ENCODE peak calls at places on chromosomes 13 and 19, in seven cellular contexts. H, T, O, E, U, N and Q are unnamed samples.

GRCh38 chr13:96223231-96223630 is 133.3 kb downstream of the HS6ST3 start:
- DNase-seq in H (no peak), T (no peak), O (no peak), E (no peak), U (no peak), N (no peak), Q (peak; percentile 10)

GRCh38 chr13:35347679-35348205 is 128.7 kb downstream of the MAB21L1 start:
- DNase-seq in H (no peak), T (peak; percentile 2), O (no peak), E (no peak), U (no peak), N (no peak), Q (no peak)

GRCh38 chr13:40774672-40775071 is 3.7 kb upstream of the MRPS31 start:
- DNase-seq in H (no peak), T (no peak), O (no peak), E (no peak), U (no peak), N (no peak), Q (no peak)

GRCh38 chr19:54521022-54521859 is 18.6 kb downstream of the LAIR2 start:
- DNase-seq in H (no peak), T (no peak), O (no peak), E (no peak), U (no peak), N (no peak), Q (no peak)

GRCh38 chr19:12773571-12773970 is 1.8 kb downstream of the HOOK2 start:
- DNase-seq in H (no peak), T (no peak), O (peak; percentile 50), E (no peak), U (no peak), N (no peak), Q (peak; percentile 51)

GRCh38 chr19:11191273-11191755 is 6.0 kb downstream of the KANK2 start:
- DNase-seq in H (peak; percentile 36), T (peak; percentile 42), O (peak; percentile 83), E (no peak), U (no peak), N (peak; percentile 50), Q (peak; percentile 85)

GRCh38 chr19:54023191-54023590 is 31.8 kb downstream of the CACNG6 start:
- DNase-seq in H (no peak), T (no peak), O (no peak), E (no peak), U (no peak), N (no peak), Q (no peak)

GRCh38 chr13:73767747-73768315 is 366.4 kb downstream of the KLF12 start:
- DNase-seq in H (no peak), T (peak; percentile 59), O (no peak), E (no peak), U (no peak), N (no peak), Q (no peak)

GRCh38 chr13:46288570-46289259 is 77.0 kb downstream of the LRRC63 start:
- DNase-seq in H (no peak), T (peak; percentile 86), O (peak; percentile 67), E (peak; percentile 22), U (no peak), N (no peak), Q (no peak)

GRCh38 chr13:31755803-31756212 is 16.5 kb downstream of the RXFP2 start:
- DNase-seq in H (no peak), T (no peak), O (peak; percentile 96), E (no peak), U (no peak), N (no peak), Q (no peak)

GRCh38 chr13:39612023-39612637 is 9.1 kb upstream of the LHFPL6 start:
- DNase-seq in H (peak; percentile 71), T (peak; percentile 93), O (peak; percentile 78), E (peak; percentile 76), U (no peak), N (peak; percentile 65), Q (no peak)

GRCh38 chr19:2455481-2456300 is 1.1 kb downstream of the LMNB2 start:
- DNase-seq in H (peak; percentile 49), T (no peak), O (no peak), E (peak; percentile 57), U (no peak), N (peak; percentile 61), Q (peak; percentile 29)

GRCh38 chr13:41565221-41565620 is 107.9 kb downstream of the RGCC start:
- DNase-seq in H (no peak), T (no peak), O (peak; percentile 91), E (no peak), U (no peak), N (no peak), Q (no peak)

GRCh38 chr13:44431150-44431549 is 57.5 kb downstream of the SERP2 start:
- DNase-seq in H (no peak), T (no peak), O (no peak), E (no peak), U (no peak), N (peak; percentile 66), Q (no peak)

GRCh38 chr19:49362048-49362925 is at the start of gene TEAD2:
- DNase-seq in H (peak; percentile 73), T (peak; percentile 89), O (peak; percentile 22), E (peak; percentile 86), U (no peak), N (peak; percentile 75), Q (peak; percentile 84)

GRCh38 chr13:38687246-38688229 is 661 bp downstream of the FREM2 start:
- DNase-seq in H (no peak), T (peak; percentile 69), O (peak; percentile 5), E (peak; percentile 69), U (no peak), N (no peak), Q (no peak)

GRCh38 chr19:30719991-30720329 is 347.8 kb downstream of the ZNF536 start:
- DNase-seq in H (no peak), T (peak; percentile 51), O (no peak), E (no peak), U (no peak), N (no peak), Q (peak; percentile 39)

GRCh38 chr13:75330770-75331169 is 151.2 kb downstream of the TBC1D4 start:
- DNase-seq in H (no peak), T (no peak), O (no peak), E (no peak), U (no peak), N (no peak), Q (no peak)

GRCh38 chr13:114076329-114076761 is 56.1 kb downstream of the RASA3 start:
- DNase-seq in H (no peak), T (no peak), O (no peak), E (no peak), U (no peak), N (no peak), Q (no peak)

GRCh38 chr13:71621152-71622124 is 245.6 kb downstream of the DACH1 start:
- DNase-seq in H (no peak), T (peak; percentile 6), O (no peak), E (no peak), U (no peak), N (no peak), Q (no peak)

GRCh38 chr13:61107989-61108388 is 307.7 kb downstream of the PCDH20 start:
- DNase-seq in H (no peak), T (no peak), O (no peak), E (no peak), U (no peak), N (no peak), Q (no peak)

GRCh38 chr13:110221331-110221730 is 85.6 kb downstream of the COL4A1 start:
- DNase-seq in H (no peak), T (no peak), O (no peak), E (no peak), U (no peak), N (no peak), Q (no peak)

GRCh38 chr13:51396352-51396751 is 56.5 kb downstream of the INTS6 start:
- DNase-seq in H (no peak), T (no peak), O (peak; percentile 38), E (no peak), U (no peak), N (no peak), Q (no peak)

GRCh38 chr13:51397262-51397933 is 55.4 kb downstream of the INTS6 start:
- DNase-seq in H (no peak), T (peak; percentile 52), O (peak; percentile 73), E (no peak), U (peak; percentile 48), N (peak; percentile 10), Q (no peak)

GRCh38 chr13:51394724-51395123 is 55.2 kb downstream of the SERPINE3 start:
- DNase-seq in H (no peak), T (no peak), O (no peak), E (no peak), U (no peak), N (no peak), Q (no peak)
- TF ChIP-seq CTCF in H (no peak), T (no peak), O (no peak), E (no peak), U (no peak), N (no peak), Q (no peak)

DNA sequence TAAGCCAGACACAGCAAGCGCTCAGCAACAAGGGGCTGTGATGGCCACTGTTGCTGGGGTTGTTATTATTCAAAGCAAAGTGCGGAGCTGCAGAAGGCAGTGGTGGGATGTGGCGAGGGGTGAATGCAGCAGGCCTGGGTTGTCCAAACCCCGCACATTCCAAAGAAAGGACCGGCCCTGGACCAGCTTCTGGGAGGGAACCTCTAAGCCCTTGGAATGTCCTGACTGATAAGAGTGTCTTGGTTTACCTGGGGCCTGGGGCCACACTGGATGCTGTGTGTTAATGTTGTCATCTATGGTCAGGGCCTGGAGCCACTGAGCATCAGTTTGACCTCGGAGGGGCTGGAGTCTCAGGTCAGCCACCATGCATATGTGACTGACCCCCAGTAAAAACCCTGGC is 8.2 kb downstream of the TMEM143 start:
- DNase-seq in H (no peak), T (peak; percentile 32), O (no peak), E (no peak), U (no peak), N (no peak), Q (no peak)
- TF ChIP-seq CTCF in H (no peak), T (no peak), O (no peak), E (no peak), U (no peak), N (no peak), Q (no peak)

GRCh38 chr19:18915639-18916038 is 3.5 kb downstream of the COPE start:
- DNase-seq in H (peak; percentile 36), T (peak; percentile 72), O (peak; percentile 54), E (peak; percentile 40), U (no peak), N (peak; percentile 39), Q (no peak)
- TF ChIP-seq CTCF in H (no peak), T (peak; percentile 86), O (peak; percentile 35), E (peak; percentile 27), U (peak; percentile 30), N (no peak), Q (peak; percentile 35)

GRCh38 chr13:66489172-66489571 is 741.0 kb downstream of the PCDH9 start:
- DNase-seq in H (no peak), T (no peak), O (no peak), E (no peak), U (no peak), N (no peak), Q (no peak)

GRCh38 chr13:66491241-66491640 is 738.9 kb downstream of the PCDH9 start:
- DNase-seq in H (no peak), T (no peak), O (no peak), E (no peak), U (no peak), N (no peak), Q (no peak)

GRCh38 chr13:66489586-66489985 is 740.5 kb downstream of the PCDH9 start:
- DNase-seq in H (no peak), T (no peak), O (no peak), E (no peak), U (no peak), N (no peak), Q (no peak)

DNA sequence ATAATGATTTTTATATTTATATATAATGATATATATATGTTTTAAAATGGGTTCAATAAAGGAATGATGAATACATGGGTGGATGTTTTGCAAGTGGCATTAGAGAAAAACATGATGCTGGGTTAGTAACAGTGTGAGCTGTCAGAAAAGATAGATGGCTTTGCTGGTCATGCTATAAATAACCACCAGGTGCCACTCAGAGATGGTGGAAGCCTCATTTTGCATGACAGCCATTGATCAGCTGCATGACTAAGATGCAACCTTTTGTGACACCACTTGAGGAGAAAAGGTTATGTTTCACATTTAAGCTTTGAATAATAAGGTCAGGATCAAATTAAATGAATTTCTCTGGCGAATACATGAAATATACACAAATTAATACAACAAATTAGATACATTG is 737.7 kb downstream of the PCDH9 start:
- DNase-seq in H (no peak), T (peak; percentile 68), O (no peak), E (no peak), U (no peak), N (no peak), Q (no peak)
- TF ChIP-seq CTCF in H (no peak), T (peak; percentile 80), O (no peak), E (no peak), U (no peak), N (no peak), Q (peak; percentile 21)